ENCODE peak calls at places on chromosomes 1 and 21, in four cellular contexts. O, B, Q and U are unnamed samples.

GRCh38 chr1:153070243-153070642 is 1.2 kb downstream of the SPRR2B start:
- DNase-seq in Q (no peak), B (no peak), O (no peak), U (no peak)

GRCh38 chr1:234607091-234608025 is 2.6 kb downstream of the IRF2BP2 start:
- DNase-seq in O (no peak), Q (no peak), B (peak), U (no peak)

GRCh38 chr1:61056674-61057439 is 25.5 kb upstream of the NFIA start:
- DNase-seq in O (peak), Q (no peak), B (no peak), U (no peak)

GRCh38 chr1:174965006-174965971 is 34.5 kb upstream of the CACYBP start:
- DNase-seq in O (peak), Q (no peak), B (no peak), U (no peak)

GRCh38 chr1:46480959-46481646 is 8.5 kb upstream of the DMBX1 start:
- DNase-seq in Q (no peak), B (no peak), O (no peak), U (no peak)

GRCh38 chr1:21669287-21670058 is at the start of gene RAP1GAP:
- DNase-seq in O (no peak), B (no peak), Q (peak), U (peak)

GRCh38 chr1:27137544-27138075 is 17.3 kb downstream of the SLC9A1 start:
- DNase-seq in B (no peak), O (no peak), Q (no peak), U (no peak)

GRCh38 chr1:236501093-236501492 is 22.7 kb upstream of the LGALS8 start:
- DNase-seq in B (no peak), Q (no peak), O (no peak), U (no peak)

GRCh38 chr1:46013566-46013965 is 118.9 kb downstream of the PIK3R3 start:
- DNase-seq in B (no peak), Q (no peak), O (peak), U (no peak)

GRCh38 chr1:82392513-82392912 is 591.8 kb downstream of the ADGRL2 start:
- DNase-seq in Q (no peak), O (peak), B (no peak), U (no peak)

GRCh38 chr1:166471359-166471758 is 304.6 kb upstream of the FAM78B start:
- DNase-seq in O (no peak), Q (no peak), B (no peak), U (no peak)

GRCh38 chr21:43884012-43884860 is 19.2 kb downstream of the AGPAT3 start:
- DNase-seq in O (no peak), B (peak), Q (peak), U (peak)

GRCh38 chr1:229131243-229132105 is 139.4 kb upstream of the RAB4A start:
- DNase-seq in O (no peak), B (peak), Q (no peak), U (no peak)

GRCh38 chr1:26049531-26050254 is 3.8 kb upstream of the SLC30A2 start:
- DNase-seq in Q (no peak), B (no peak), O (peak), U (no peak)

GRCh38 chr1:80417651-80418050 is 1383.1 kb upstream of the ADGRL2 start:
- DNase-seq in B (no peak), O (peak), Q (no peak), U (no peak)

GRCh38 chr1:150557065-150557600 is 7.9 kb downstream of the ADAMTSL4 start:
- DNase-seq in O (no peak), B (no peak), Q (no peak), U (no peak)

GRCh38 chr1:5551274-5551966 is 440.8 kb downstream of the NPHP4 start:
- DNase-seq in B (no peak), Q (no peak), O (no peak), U (no peak)

GRCh38 chr1:205714190-205714905 is 34.0 kb upstream of the SLC45A3 start:
- DNase-seq in Q (no peak), B (no peak), O (peak), U (no peak)

GRCh38 chr1:205237526-205238484 is 10.1 kb downstream of the TMCC2 start:
- DNase-seq in O (no peak), Q (peak), B (no peak), U (peak)

GRCh38 chr21:34907783-34908423 is 141.2 kb downstream of the RUNX1 start:
- DNase-seq in O (no peak), B (no peak), Q (no peak), U (no peak)

GRCh38 chr1:230753586-230754251 is 6.5 kb downstream of the CAPN9 start:
- DNase-seq in B (peak), O (no peak), Q (peak), U (peak)

GRCh38 chr1:212909652-212910063 is 40.7 kb upstream of the VASH2 start:
- DNase-seq in B (no peak), O (no peak), Q (no peak), U (no peak)

GRCh38 chr21:14740692-14741091 is 194.6 kb upstream of the SAMSN1 start:
- DNase-seq in O (no peak), B (no peak), Q (no peak), U (no peak)

GRCh38 chr1:26851106-26851684 is 11.8 kb upstream of the SFN start:
- DNase-seq in B (no peak), Q (no peak), O (no peak), U (no peak)

GRCh38 chr1:216075339-216075738 is 347.9 kb downstream of the USH2A start:
- DNase-seq in Q (no peak), O (peak), B (no peak), U (no peak)

GRCh38 chr1:162010175-162010506 is 13.5 kb downstream of the OLFML2B start:
- DNase-seq in O (no peak), Q (no peak), B (no peak), U (no peak)

GRCh38 chr1:162013289-162013688 is 10.4 kb downstream of the OLFML2B start:
- DNase-seq in Q (no peak), B (no peak), O (no peak), U (no peak)

GRCh38 chr1:162009501-162010174 is 14.0 kb downstream of the OLFML2B start:
- DNase-seq in Q (no peak), B (no peak), O (no peak), U (no peak)

GRCh38 chr1:162008799-162009198 is 14.9 kb downstream of the OLFML2B start:
- DNase-seq in O (no peak), B (no peak), Q (no peak), U (no peak)

GRCh38 chr1:162011337-162012012 is 12.2 kb downstream of the OLFML2B start:
- DNase-seq in B (no peak), O (no peak), Q (no peak), U (no peak)
- TF ChIP-seq CTCF in B (no peak), O (no peak), Q (no peak), U (no peak)

DNA sequence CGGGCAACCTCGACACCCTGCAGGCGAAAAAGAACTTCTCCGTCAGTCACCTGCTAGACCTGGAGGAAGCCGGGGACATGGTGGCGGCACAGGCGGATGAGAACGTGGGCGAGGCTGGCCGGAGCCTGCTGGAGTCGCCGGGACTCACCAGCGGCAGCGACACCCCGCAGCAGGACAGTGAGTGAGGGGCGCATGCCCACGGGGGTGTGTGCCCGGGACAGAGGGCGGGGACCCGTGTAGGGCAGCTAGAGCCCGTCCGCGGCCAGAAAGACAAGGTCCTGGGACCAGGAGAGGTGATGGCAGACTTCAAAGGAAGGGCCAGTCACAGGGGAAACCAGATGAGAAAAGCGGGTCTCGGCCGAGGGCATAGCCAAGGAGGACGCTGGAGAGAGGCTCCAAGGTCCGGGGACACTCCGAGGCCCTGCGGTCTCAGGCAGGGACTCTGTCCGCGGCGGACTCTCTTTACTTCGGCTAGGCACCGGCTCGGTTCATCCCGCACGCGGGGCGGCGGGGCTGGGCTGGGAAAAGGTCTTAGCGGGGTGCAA is 424 bp downstream of the PRRX1 start:
- DNase-seq in B (peak), O (peak), Q (no peak), U (peak)
- TF ChIP-seq CTCF in B (no peak), O (no peak), Q (no peak), U (no peak)

GRCh38 chr1:8460784-8461183 is 142.9 kb downstream of the SLC45A1 start:
- DNase-seq in Q (no peak), O (no peak), B (no peak), U (no peak)

GRCh38 chr1:8461341-8462110 is 143.6 kb downstream of the SLC45A1 start:
- DNase-seq in B (no peak), O (no peak), Q (no peak), U (no peak)

GRCh38 chr1:8458607-8459006 is 140.7 kb downstream of the SLC45A1 start:
- DNase-seq in O (no peak), Q (no peak), B (no peak), U (no peak)

GRCh38 chr1:8457771-8458409 is 140.0 kb downstream of the SLC45A1 start:
- DNase-seq in O (no peak), B (no peak), Q (no peak), U (no peak)

GRCh38 chr1:8460132-8460544 is 142.2 kb downstream of the SLC45A1 start:
- DNase-seq in O (no peak), Q (no peak), B (no peak), U (no peak)
- TF ChIP-seq CTCF in O (no peak), Q (no peak), B (no peak), U (no peak)

GRCh38 chr1:43932786-43933385 is 715 bp upstream of the ARTN start:
- DNase-seq in B (no peak), O (peak), Q (no peak), U (peak)

GRCh38 chr1:43930949-43931275 is 2.7 kb upstream of the ARTN start:
- DNase-seq in B (no peak), Q (no peak), O (no peak), U (no peak)

GRCh38 chr1:43931711-43932660 is 1.6 kb upstream of the ARTN start:
- DNase-seq in Q (no peak), B (no peak), O (no peak), U (no peak)

GRCh38 chr1:43933386-43934278 is at the start of gene ARTN:
- DNase-seq in B (peak), Q (peak), O (no peak), U (no peak)

DNA sequence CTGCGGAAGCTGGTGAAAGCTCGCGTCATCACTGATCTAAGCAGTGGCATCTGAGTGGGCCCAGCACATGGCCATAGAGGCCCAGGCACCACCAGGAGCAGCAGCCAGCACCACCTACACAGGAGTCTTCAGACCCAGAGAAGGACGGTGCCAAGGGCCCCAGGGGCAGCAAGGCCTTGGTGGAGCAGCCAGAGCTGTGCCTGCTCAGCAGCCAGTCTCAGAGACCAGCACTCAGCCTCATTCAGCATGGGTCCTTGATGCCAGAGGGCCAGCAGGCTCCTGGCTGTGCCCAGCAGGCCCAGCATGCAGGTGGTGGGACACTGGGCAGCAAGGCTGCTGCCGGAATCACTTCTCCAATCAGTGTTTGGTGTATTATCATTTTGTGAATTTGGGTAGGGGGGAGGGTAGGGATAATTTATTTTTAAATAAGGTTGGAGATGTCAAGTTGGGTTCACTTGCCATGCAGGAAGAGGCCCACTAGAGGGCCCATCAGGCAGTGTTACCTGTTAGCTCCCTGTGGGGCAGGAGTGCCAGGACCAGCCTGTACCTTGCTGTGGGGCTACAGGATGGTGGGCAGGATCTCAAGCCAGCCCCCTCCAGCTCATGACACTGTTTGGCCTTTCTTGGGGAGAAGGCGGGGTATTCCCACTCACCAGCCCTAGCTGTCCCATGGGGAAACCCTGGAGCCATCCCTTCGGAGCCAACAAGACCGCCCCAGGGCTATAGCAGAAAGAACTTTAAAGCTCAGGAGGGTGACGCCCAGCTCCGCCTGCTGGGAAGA is 3.2 kb upstream of the ARTN start:
- DNase-seq in Q (peak), B (peak), O (no peak), U (peak)
- TF ChIP-seq CTCF in Q (no peak), B (peak), O (peak), U (peak)

GRCh38 chr1:220485131-220485530 is 42.8 kb upstream of the MARK1 start:
- DNase-seq in B (no peak), Q (no peak), O (no peak), U (no peak)
- TF ChIP-seq CTCF in B (no peak), Q (no peak), O (no peak), U (no peak)

GRCh38 chr1:20110679-20111078 is 8.7 kb downstream of the PLA2G2D start:
- DNase-seq in Q (no peak), B (no peak), O (peak), U (no peak)
- TF ChIP-seq CTCF in Q (no peak), B (no peak), O (no peak), U (no peak)